ENCODE peak calls at places on chromosome 13, in five cellular contexts. J, W, G, V and U are unnamed samples.

GRCh38 chr13:47146136-47146535 is 249.3 kb upstream of the HTR2A start:
- DNase-seq in G (peak), J (no peak), V (no peak), W (no peak), U (no peak)

GRCh38 chr13:67148219-67148583 is 81.9 kb downstream of the PCDH9 start:
- DNase-seq in J (no peak), V (peak), G (peak), W (no peak), U (no peak)

GRCh38 chr13:111225810-111226546 is 94.5 kb upstream of the TEX29 start:
- DNase-seq in J (no peak), G (no peak), W (no peak), V (no peak), U (no peak)

GRCh38 chr13:113628291-113629270 is 29.4 kb downstream of the ATP4B start:
- DNase-seq in J (no peak), W (no peak), G (no peak), V (no peak), U (no peak)

GRCh38 chr13:110065780-110066179 is 241.2 kb downstream of the COL4A1 start:
- DNase-seq in G (no peak), W (no peak), J (no peak), V (no peak), U (no peak)

GRCh38 chr13:80342541-80343371 is 1.8 kb upstream of the SPRY2 start:
- DNase-seq in V (peak), G (peak), W (peak), J (peak), U (no peak)

GRCh38 chr13:109964164-109964563 is 177.8 kb upstream of the IRS2 start:
- DNase-seq in V (no peak), J (no peak), W (no peak), G (no peak), U (no peak)

GRCh38 chr13:27953671-27954405 is 15.3 kb downstream of the CDX2 start:
- DNase-seq in V (peak), W (peak), G (peak), J (peak), U (no peak)

GRCh38 chr13:37869506-37869755 is 141 bp downstream of the TRPC4 start:
- DNase-seq in J (no peak), W (peak), V (no peak), G (no peak), U (no peak)
- H3K9ac ChIP-seq in J (no peak), W (peak), V (peak), G (peak), U (no peak)

DNA sequence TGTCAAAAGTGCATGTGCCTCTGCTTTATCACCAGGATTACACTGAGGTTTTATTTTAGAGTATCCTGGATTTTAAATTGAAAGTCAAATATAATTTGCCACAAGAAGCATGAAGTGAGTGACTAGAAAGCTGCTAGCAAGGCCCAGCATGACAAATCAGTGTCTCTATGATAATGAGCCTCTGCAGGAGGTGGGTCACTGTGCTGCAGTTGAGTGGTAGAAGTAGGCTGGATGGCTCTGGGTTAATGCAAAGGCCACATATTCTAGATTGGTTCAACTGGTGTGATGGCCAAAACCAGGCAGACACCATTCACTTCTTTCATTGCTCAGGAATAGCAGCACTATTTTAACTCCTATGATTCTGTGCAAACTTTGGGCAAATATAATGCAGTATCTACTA is 491.5 kb downstream of the OLFM4 start:
- DNase-seq in W (peak), G (no peak), J (no peak), V (no peak), U (no peak)
- H3K9ac ChIP-seq in W (no peak), G (no peak), J (no peak), V (no peak), U (no peak)

DNA sequence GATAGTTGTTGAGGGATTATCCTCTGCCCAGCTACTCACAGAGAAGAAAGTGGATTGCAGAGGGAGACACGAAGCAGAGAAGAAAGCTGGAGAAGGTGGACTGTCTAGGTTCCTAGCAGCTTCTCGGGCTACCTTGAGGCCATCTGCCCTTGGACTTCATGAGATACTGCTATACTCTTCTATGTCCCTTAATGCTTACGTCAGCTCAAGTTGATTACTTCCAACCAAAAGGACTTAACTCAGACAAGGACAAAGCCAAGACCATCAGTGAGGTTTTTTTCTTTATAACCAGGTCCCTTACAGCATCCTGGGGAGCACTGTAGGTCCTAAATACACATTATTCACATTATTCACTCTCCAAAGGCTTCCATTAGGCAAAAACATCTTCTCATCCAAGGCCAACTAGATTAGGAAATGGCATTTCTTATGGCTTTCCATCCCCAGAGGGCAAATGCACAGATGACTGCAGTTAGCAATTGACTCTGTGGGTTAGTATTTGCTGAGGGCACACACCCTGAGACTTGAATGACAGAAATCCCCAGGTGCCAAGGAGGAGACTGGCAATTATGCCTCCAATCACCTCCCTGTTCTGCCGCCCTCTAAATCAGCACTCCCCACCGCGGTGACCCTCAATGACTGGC is 4.1 kb upstream of the UBE2L5 start:
- DNase-seq in W (no peak), V (no peak), G (no peak), J (no peak), U (no peak)
- H3K9ac ChIP-seq in W (no peak), V (no peak), G (no peak), J (no peak), U (no peak)

GRCh38 chr13:75482820-75483079 is 781 bp upstream of the TBC1D4 start:
- DNase-seq in G (no peak), J (no peak), V (no peak), W (no peak), U (no peak)

GRCh38 chr13:75482070-75482819 is at the start of gene TBC1D4:
- DNase-seq in G (peak), W (peak), J (peak), V (peak), U (no peak)

GRCh38 chr13:75479102-75479501 is 2.9 kb downstream of the TBC1D4 start:
- DNase-seq in W (no peak), J (no peak), G (no peak), V (no peak), U (no peak)

GRCh38 chr13:75480691-75481175 is 1.2 kb downstream of the TBC1D4 start:
- DNase-seq in W (peak), V (peak), J (peak), G (peak), U (no peak)

DNA sequence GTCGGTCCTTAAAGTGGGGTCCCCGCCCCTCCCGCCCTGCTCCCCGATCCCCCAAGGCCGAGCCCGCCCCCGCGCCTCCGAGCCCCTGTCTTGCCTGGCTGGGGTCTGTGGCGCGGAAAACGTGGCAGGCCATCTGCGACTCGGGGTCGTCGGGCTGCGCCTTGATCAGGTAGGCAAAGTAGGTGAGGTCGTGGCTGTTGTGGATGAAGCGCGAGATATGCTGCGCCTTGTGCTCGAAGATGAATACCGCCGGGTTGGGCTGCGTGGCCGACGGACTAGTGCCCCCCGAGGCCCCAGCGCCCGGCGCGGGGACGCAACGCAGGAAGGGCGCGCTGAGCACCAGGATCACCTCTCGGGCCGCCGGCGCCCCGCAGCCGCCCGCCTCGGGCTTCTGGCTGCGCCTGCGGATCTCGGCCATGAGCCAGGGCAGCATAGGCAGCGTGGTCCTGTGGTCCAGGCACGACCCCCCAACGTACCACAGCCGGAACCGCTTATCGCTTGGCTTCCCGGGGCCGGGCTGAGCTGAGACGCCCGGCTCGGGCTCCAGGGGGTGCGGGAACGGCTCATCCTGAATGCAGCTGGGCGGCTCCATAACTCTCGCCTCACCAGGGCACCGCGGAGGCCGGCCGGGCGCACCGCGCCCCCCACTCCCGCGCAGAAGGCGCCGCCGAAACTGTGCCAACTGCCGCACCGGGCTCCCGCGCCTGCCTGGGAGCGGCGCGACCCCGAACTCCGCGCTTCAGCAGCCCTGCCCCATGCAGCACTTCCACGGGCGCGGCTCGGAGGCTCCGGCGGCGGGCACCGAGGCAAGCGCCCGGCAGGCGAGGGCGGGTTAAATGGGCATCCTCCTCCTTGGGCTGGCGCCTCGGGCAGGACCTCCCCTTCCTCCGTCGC is 546 bp downstream of the TBC1D4 start:
- DNase-seq in V (peak), J (peak), W (peak), G (peak), U (no peak)
- H3K9ac ChIP-seq in V (peak), J (no peak), W (peak), G (peak), U (peak)